ENCODE peak calls at places on chromosomes 1 and 21, in nine cellular contexts. One of them, this sample, is unnamed.

GRCh38 chr1:154768456-154769125 is 101.5 kb downstream of the KCNN3 start:
- DNase-seq in AG09309: no peak
- DNase-seq in ascending aorta: no peak
- DNase-seq in MM.1S: no peak
- DNase-seq in fibroblast of pulmonary artery: peak
- DNase-seq in neural progenitor cell: no peak
- DNase-seq in omental fat pad: no peak
- DNase-seq in astrocyte of the spinal cord: no peak
- DNase-seq in uterus: peak
- DNase-seq in this sample: no peak

GRCh38 chr1:232260861-232261260 is 369.1 kb downstream of the SIPA1L2 start:
- DNase-seq in AG09309: no peak
- DNase-seq in ascending aorta: no peak
- DNase-seq in MM.1S: no peak
- DNase-seq in fibroblast of pulmonary artery: no peak
- DNase-seq in neural progenitor cell: no peak
- DNase-seq in omental fat pad: no peak
- DNase-seq in astrocyte of the spinal cord: no peak
- DNase-seq in uterus: no peak
- DNase-seq in this sample: no peak

GRCh38 chr21:46323227-46323709 is 402 bp downstream of the C21orf58 start:
- DNase-seq in AG09309: no peak
- DNase-seq in ascending aorta: no peak
- DNase-seq in MM.1S: peak
- DNase-seq in fibroblast of pulmonary artery: no peak
- DNase-seq in neural progenitor cell: peak
- DNase-seq in omental fat pad: no peak
- DNase-seq in astrocyte of the spinal cord: no peak
- DNase-seq in uterus: no peak
- DNase-seq in this sample: no peak

GRCh38 chr1:226444901-226445300 is 37.0 kb upstream of the PARP1 start:
- DNase-seq in AG09309: no peak
- DNase-seq in ascending aorta: no peak
- DNase-seq in MM.1S: peak
- DNase-seq in fibroblast of pulmonary artery: no peak
- DNase-seq in neural progenitor cell: no peak
- DNase-seq in omental fat pad: no peak
- DNase-seq in astrocyte of the spinal cord: no peak
- DNase-seq in uterus: no peak
- DNase-seq in this sample: no peak

GRCh38 chr21:34815831-34816700 is 147.3 kb downstream of the CLIC6 start:
- DNase-seq in AG09309: no peak
- DNase-seq in ascending aorta: no peak
- DNase-seq in MM.1S: no peak
- DNase-seq in fibroblast of pulmonary artery: no peak
- DNase-seq in neural progenitor cell: no peak
- DNase-seq in omental fat pad: no peak
- DNase-seq in astrocyte of the spinal cord: no peak
- DNase-seq in uterus: no peak
- DNase-seq in this sample: no peak

GRCh38 chr1:157170677-157171515 is 32.7 kb upstream of the ETV3 start:
- DNase-seq in AG09309: no peak
- DNase-seq in ascending aorta: no peak
- DNase-seq in MM.1S: peak
- DNase-seq in fibroblast of pulmonary artery: peak
- DNase-seq in neural progenitor cell: peak
- DNase-seq in omental fat pad: peak
- DNase-seq in astrocyte of the spinal cord: peak
- DNase-seq in uterus: no peak
- DNase-seq in this sample: peak

GRCh38 chr21:44380876-44381275 is 27.5 kb downstream of the TRPM2 start:
- DNase-seq in AG09309: no peak
- DNase-seq in ascending aorta: no peak
- DNase-seq in MM.1S: no peak
- DNase-seq in fibroblast of pulmonary artery: no peak
- DNase-seq in neural progenitor cell: no peak
- DNase-seq in omental fat pad: no peak
- DNase-seq in astrocyte of the spinal cord: no peak
- DNase-seq in uterus: no peak
- DNase-seq in this sample: no peak

GRCh38 chr1:244056602-244057001 is 5.5 kb downstream of the ZBTB18 start:
- DNase-seq in AG09309: no peak
- DNase-seq in ascending aorta: no peak
- DNase-seq in MM.1S: no peak
- DNase-seq in fibroblast of pulmonary artery: no peak
- DNase-seq in neural progenitor cell: peak
- DNase-seq in omental fat pad: no peak
- DNase-seq in astrocyte of the spinal cord: no peak
- DNase-seq in uterus: no peak
- DNase-seq in this sample: no peak

GRCh38 chr1:7534061-7534825 is 236.9 kb upstream of the VAMP3 start:
- DNase-seq in AG09309: no peak
- DNase-seq in ascending aorta: no peak
- DNase-seq in MM.1S: no peak
- DNase-seq in fibroblast of pulmonary artery: no peak
- DNase-seq in neural progenitor cell: no peak
- DNase-seq in omental fat pad: no peak
- DNase-seq in astrocyte of the spinal cord: no peak
- DNase-seq in uterus: no peak
- DNase-seq in this sample: no peak

GRCh38 chr1:187517508-187517907 is 688.8 kb downstream of the PLA2G4A start:
- DNase-seq in AG09309: no peak
- DNase-seq in ascending aorta: no peak
- DNase-seq in MM.1S: no peak
- DNase-seq in fibroblast of pulmonary artery: no peak
- DNase-seq in neural progenitor cell: no peak
- DNase-seq in omental fat pad: no peak
- DNase-seq in astrocyte of the spinal cord: no peak
- DNase-seq in uterus: no peak
- DNase-seq in this sample: no peak

GRCh38 chr1:180854001-180854400 is 58.7 kb upstream of the KIAA1614 start:
- DNase-seq in AG09309: peak
- DNase-seq in ascending aorta: no peak
- DNase-seq in MM.1S: no peak
- DNase-seq in fibroblast of pulmonary artery: peak
- DNase-seq in neural progenitor cell: peak
- DNase-seq in omental fat pad: no peak
- DNase-seq in astrocyte of the spinal cord: peak
- DNase-seq in uterus: no peak
- DNase-seq in this sample: no peak

GRCh38 chr1:205440476-205441317 is 15.1 kb downstream of the BLACAT1 start:
- DNase-seq in AG09309: no peak
- DNase-seq in ascending aorta: no peak
- DNase-seq in MM.1S: peak
- DNase-seq in fibroblast of pulmonary artery: peak
- DNase-seq in neural progenitor cell: peak
- DNase-seq in omental fat pad: no peak
- DNase-seq in astrocyte of the spinal cord: peak
- DNase-seq in uterus: peak
- DNase-seq in this sample: peak

GRCh38 chr1:35855016-35855700 is 27.9 kb upstream of the AGO1 start:
- DNase-seq in AG09309: no peak
- DNase-seq in ascending aorta: no peak
- DNase-seq in MM.1S: no peak
- DNase-seq in fibroblast of pulmonary artery: no peak
- DNase-seq in neural progenitor cell: peak
- DNase-seq in omental fat pad: no peak
- DNase-seq in astrocyte of the spinal cord: no peak
- DNase-seq in uterus: no peak
- DNase-seq in this sample: no peak
- TF ChIP-seq CTCF in AG09309: no peak
- TF ChIP-seq CTCF in ascending aorta: no peak
- TF ChIP-seq CTCF in MM.1S: no peak
- TF ChIP-seq CTCF in fibroblast of pulmonary artery: no peak
- TF ChIP-seq CTCF in neural progenitor cell: peak
- TF ChIP-seq CTCF in omental fat pad: no peak
- TF ChIP-seq CTCF in astrocyte of the spinal cord: no peak
- TF ChIP-seq CTCF in uterus: no peak
- TF ChIP-seq CTCF in this sample: no peak

GRCh38 chr1:2322065-2322571 is 69.2 kb downstream of the MORN1 start:
- DNase-seq in AG09309: peak
- DNase-seq in ascending aorta: peak
- DNase-seq in MM.1S: no peak
- DNase-seq in fibroblast of pulmonary artery: peak
- DNase-seq in neural progenitor cell: peak
- DNase-seq in omental fat pad: no peak
- DNase-seq in astrocyte of the spinal cord: peak
- DNase-seq in uterus: peak
- DNase-seq in this sample: no peak
- TF ChIP-seq CTCF in AG09309: peak
- TF ChIP-seq CTCF in ascending aorta: peak
- TF ChIP-seq CTCF in MM.1S: no peak
- TF ChIP-seq CTCF in fibroblast of pulmonary artery: no peak
- TF ChIP-seq CTCF in neural progenitor cell: no peak
- TF ChIP-seq CTCF in omental fat pad: no peak
- TF ChIP-seq CTCF in astrocyte of the spinal cord: peak
- TF ChIP-seq CTCF in uterus: peak
- TF ChIP-seq CTCF in this sample: no peak

GRCh38 chr1:26036756-26037281 is 9.1 kb downstream of the SLC30A2 start:
- DNase-seq in AG09309: no peak
- DNase-seq in ascending aorta: no peak
- DNase-seq in MM.1S: no peak
- DNase-seq in fibroblast of pulmonary artery: no peak
- DNase-seq in neural progenitor cell: no peak
- DNase-seq in omental fat pad: no peak
- DNase-seq in astrocyte of the spinal cord: no peak
- DNase-seq in uterus: no peak
- DNase-seq in this sample: no peak

GRCh38 chr1:26037904-26038303 is 8.0 kb downstream of the SLC30A2 start:
- DNase-seq in AG09309: no peak
- DNase-seq in ascending aorta: no peak
- DNase-seq in MM.1S: no peak
- DNase-seq in fibroblast of pulmonary artery: no peak
- DNase-seq in neural progenitor cell: no peak
- DNase-seq in omental fat pad: no peak
- DNase-seq in astrocyte of the spinal cord: no peak
- DNase-seq in uterus: no peak
- DNase-seq in this sample: no peak

GRCh38 chr1:26034504-26035202 is 11.3 kb downstream of the SLC30A2 start:
- DNase-seq in AG09309: no peak
- DNase-seq in ascending aorta: no peak
- DNase-seq in MM.1S: no peak
- DNase-seq in fibroblast of pulmonary artery: no peak
- DNase-seq in neural progenitor cell: peak
- DNase-seq in omental fat pad: no peak
- DNase-seq in astrocyte of the spinal cord: no peak
- DNase-seq in uterus: no peak
- DNase-seq in this sample: peak

GRCh38 chr1:26035959-26036755 is 9.8 kb downstream of the SLC30A2 start:
- DNase-seq in AG09309: no peak
- DNase-seq in ascending aorta: peak
- DNase-seq in MM.1S: peak
- DNase-seq in fibroblast of pulmonary artery: peak
- DNase-seq in neural progenitor cell: peak
- DNase-seq in omental fat pad: peak
- DNase-seq in astrocyte of the spinal cord: peak
- DNase-seq in uterus: peak
- DNase-seq in this sample: peak

DNA sequence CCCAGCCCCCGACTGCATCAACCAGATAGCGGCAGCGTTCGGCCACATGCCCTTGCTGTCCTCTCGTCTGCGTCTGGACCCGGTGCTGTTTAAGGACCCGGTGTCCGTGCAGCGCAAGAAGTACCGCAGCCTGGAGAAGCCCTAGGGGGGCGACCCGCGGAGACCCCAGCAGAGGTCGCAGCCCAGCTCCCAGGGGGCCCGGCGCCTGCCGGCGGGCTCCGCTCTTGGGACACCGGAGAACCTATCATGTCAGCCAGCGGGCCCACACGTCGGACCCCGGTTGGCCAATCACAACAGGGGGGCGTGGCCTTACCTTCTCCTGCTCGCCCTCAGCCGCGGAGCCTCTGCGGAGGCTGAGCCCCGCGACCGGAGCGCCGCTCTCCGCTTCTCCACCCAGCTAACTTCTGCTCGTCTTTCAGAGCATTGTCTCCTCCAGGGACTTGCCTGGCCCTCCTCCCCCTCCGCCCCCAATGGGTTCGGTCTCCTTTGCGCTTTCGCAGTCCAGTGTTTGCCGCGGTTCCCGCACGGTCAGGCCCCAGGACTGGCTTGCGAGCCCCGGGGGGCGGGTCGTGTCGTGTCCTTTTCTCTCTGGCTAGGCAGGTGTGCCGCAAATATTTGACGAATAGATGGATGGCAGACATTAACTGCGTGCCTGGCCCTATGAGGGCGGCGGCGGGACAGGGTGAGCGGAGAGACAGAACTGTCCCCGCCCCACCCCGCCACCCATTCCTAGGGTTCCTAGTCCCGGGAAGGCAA is 10.5 kb downstream of the SLC30A2 start:
- DNase-seq in AG09309: no peak
- DNase-seq in ascending aorta: peak
- DNase-seq in MM.1S: peak
- DNase-seq in fibroblast of pulmonary artery: peak
- DNase-seq in neural progenitor cell: peak
- DNase-seq in omental fat pad: peak
- DNase-seq in astrocyte of the spinal cord: peak
- DNase-seq in uterus: peak
- DNase-seq in this sample: peak
- TF ChIP-seq CTCF in AG09309: peak
- TF ChIP-seq CTCF in ascending aorta: no peak
- TF ChIP-seq CTCF in MM.1S: no peak
- TF ChIP-seq CTCF in fibroblast of pulmonary artery: no peak
- TF ChIP-seq CTCF in neural progenitor cell: peak
- TF ChIP-seq CTCF in omental fat pad: no peak
- TF ChIP-seq CTCF in astrocyte of the spinal cord: no peak
- TF ChIP-seq CTCF in uterus: no peak
- TF ChIP-seq CTCF in this sample: no peak

GRCh38 chr1:21573475-21573874 is 64.3 kb downstream of the ALPL start:
- DNase-seq in AG09309: no peak
- DNase-seq in ascending aorta: no peak
- DNase-seq in MM.1S: no peak
- DNase-seq in fibroblast of pulmonary artery: no peak
- DNase-seq in neural progenitor cell: no peak
- DNase-seq in omental fat pad: no peak
- DNase-seq in astrocyte of the spinal cord: no peak
- DNase-seq in uterus: no peak
- DNase-seq in this sample: no peak

GRCh38 chr1:21574464-21575151 is 65.4 kb downstream of the ALPL start:
- DNase-seq in AG09309: no peak
- DNase-seq in ascending aorta: no peak
- DNase-seq in MM.1S: no peak
- DNase-seq in fibroblast of pulmonary artery: peak
- DNase-seq in neural progenitor cell: peak
- DNase-seq in omental fat pad: no peak
- DNase-seq in astrocyte of the spinal cord: peak
- DNase-seq in uterus: peak
- DNase-seq in this sample: no peak

GRCh38 chr1:21575351-21575942 is 66.2 kb downstream of the ALPL start:
- DNase-seq in AG09309: no peak
- DNase-seq in ascending aorta: no peak
- DNase-seq in MM.1S: no peak
- DNase-seq in fibroblast of pulmonary artery: no peak
- DNase-seq in neural progenitor cell: no peak
- DNase-seq in omental fat pad: no peak
- DNase-seq in astrocyte of the spinal cord: no peak
- DNase-seq in uterus: no peak
- DNase-seq in this sample: no peak

GRCh38 chr1:21572735-21573277 is 63.6 kb downstream of the ALPL start:
- DNase-seq in AG09309: no peak
- DNase-seq in ascending aorta: no peak
- DNase-seq in MM.1S: no peak
- DNase-seq in fibroblast of pulmonary artery: no peak
- DNase-seq in neural progenitor cell: no peak
- DNase-seq in omental fat pad: no peak
- DNase-seq in astrocyte of the spinal cord: no peak
- DNase-seq in uterus: no peak
- DNase-seq in this sample: no peak

GRCh38 chr1:21573971-21574458 is 64.8 kb downstream of the ALPL start:
- DNase-seq in AG09309: no peak
- DNase-seq in ascending aorta: no peak
- DNase-seq in MM.1S: peak
- DNase-seq in fibroblast of pulmonary artery: peak
- DNase-seq in neural progenitor cell: peak
- DNase-seq in omental fat pad: no peak
- DNase-seq in astrocyte of the spinal cord: peak
- DNase-seq in uterus: peak
- DNase-seq in this sample: no peak
- TF ChIP-seq CTCF in AG09309: peak
- TF ChIP-seq CTCF in ascending aorta: peak
- TF ChIP-seq CTCF in MM.1S: peak
- TF ChIP-seq CTCF in fibroblast of pulmonary artery: peak
- TF ChIP-seq CTCF in neural progenitor cell: peak
- TF ChIP-seq CTCF in omental fat pad: no peak
- TF ChIP-seq CTCF in astrocyte of the spinal cord: peak
- TF ChIP-seq CTCF in uterus: no peak
- TF ChIP-seq CTCF in this sample: no peak